ENCODE peak calls at places on chromosomes 6 and 20, in nine cellular contexts. Q is SK-N-SH; L is iPS-NIHi11; V is Right ventricle myocardium superior; R is stimulated activated CD4-positive, alpha-beta T cell treated with anti-CD3 and anti-CD28 coated beads, Interleukin-1b, Interleukin-23, amount 100 ng/mL, for 24 hours; W is PC-9; G is M059J; J is esophagus squamous epithelium; I is neural crest cell. Z is an unnamed sample.

GRCh38 chr6:41836022-41836659 is 48.6 kb downstream of the TOMM6 start:
- DNase-seq in I (no peak), W (no peak), Q (no peak), J (no peak), L (no peak), G (peak; percentile 35), V (no peak), R (no peak), Z (no peak)

GRCh38 chr6:17120019-17120418 is 18.2 kb downstream of the STMND1 start:
- DNase-seq in V (no peak), W (no peak), Q (no peak), L (no peak), I (no peak), R (no peak), J (no peak), G (peak; percentile 94), Z (no peak)

GRCh38 chr6:4447646-4448315 is 312.4 kb upstream of the ECI2 start:
- DNase-seq in R (no peak), J (no peak), G (peak; percentile 46), L (no peak), Q (no peak), V (no peak), I (no peak), W (no peak), Z (no peak)

GRCh38 chr6:98657764-98658163 is 176.6 kb upstream of the POU3F2 start:
- DNase-seq in J (no peak), Q (no peak), W (peak; percentile 14), I (peak; percentile 57), R (no peak), V (no peak), L (peak; percentile 45), G (peak; percentile 24), Z (no peak)

GRCh38 chr20:34058831-34059230 is 53.2 kb downstream of the EIF2S2 start:
- DNase-seq in V (no peak), L (no peak), G (peak; percentile 57), J (no peak), W (no peak), R (no peak), I (no peak), Q (no peak), Z (no peak)

GRCh38 chr6:25629202-25629584 is 22.8 kb upstream of the SCGN start:
- DNase-seq in R (no peak), L (no peak), W (no peak), I (no peak), Q (no peak), G (no peak), V (no peak), J (no peak), Z (no peak)

GRCh38 chr6:39791311-39791710 is 865 bp upstream of the DAAM2 start:
- DNase-seq in W (no peak), I (no peak), R (no peak), V (no peak), G (peak; percentile 20), J (no peak), L (peak; percentile 23), Q (peak; percentile 37), Z (no peak)

GRCh38 chr6:63804381-63804956 is 168.9 kb downstream of the PHF3 start:
- DNase-seq in Q (peak; percentile 57), J (no peak), G (peak; percentile 96), V (no peak), W (no peak), I (no peak), L (no peak), R (no peak), Z (peak; percentile 70)

GRCh38 chr6:137661601-137662000 is 167.4 kb upstream of the OLIG3 start:
- DNase-seq in G (peak; percentile 39), V (no peak), J (no peak), L (peak; percentile 61), W (no peak), I (no peak), Q (no peak), R (peak; percentile 40), Z (no peak)

GRCh38 chr20:46229478-46229877 is 78.8 kb downstream of the CDH22 start:
- DNase-seq in V (no peak), I (no peak), Q (no peak), R (no peak), G (no peak), J (no peak), L (no peak), W (no peak), Z (no peak)

GRCh38 chr6:45920819-45921511 is 94.7 kb downstream of the CLIC5 start:
- DNase-seq in I (no peak), V (no peak), J (no peak), G (no peak), R (no peak), Q (no peak), L (no peak), W (no peak), Z (no peak)

GRCh38 chr20:39269031-39269461 is 306.9 kb downstream of the DHX35 start:
- DNase-seq in G (peak; percentile 34), V (peak; percentile 76), Q (peak; percentile 77), R (peak; percentile 14), L (peak; percentile 81), W (peak; percentile 37), J (no peak), I (peak; percentile 78), Z (no peak)

GRCh38 chr6:12261502-12261901 is 28.7 kb upstream of the EDN1 start:
- DNase-seq in V (no peak), W (no peak), I (no peak), R (no peak), Q (no peak), L (no peak), G (no peak), J (no peak), Z (no peak)

GRCh38 chr6:37236921-37237320 is 20.7 kb upstream of the TBC1D22B start:
- DNase-seq in Q (no peak), R (no peak), L (no peak), I (no peak), J (no peak), G (peak; percentile 90), W (no peak), V (no peak), Z (no peak)